ENCODE peak calls at places on chromosomes 6 and 20, in nine cellular contexts. O is HCT116, D is neuronal stem cell, E is tibial nerve, R is pancreas, N is cardiac muscle cell, A is mammary epithelial cell, H is tibial artery, L is SK-N-SH. G is an unnamed sample. For H3K4me1, the result is how much of the 10 kb centered on the place peaks cover.

GRCh38 chr6:108570518-108570917 is 9.8 kb downstream of the FOXO3 start:
- DNase-seq in A (no peak), N (no peak), L (no peak), E (no peak), O (no peak), H (no peak), R (no peak), D (no peak), G (no peak)

GRCh38 chr6:8191629-8192028 is 89.3 kb upstream of the EEF1E1 start:
- DNase-seq in N (no peak), R (no peak), H (no peak), D (no peak), E (no peak), L (no peak), A (no peak), O (no peak), G (no peak)

GRCh38 chr20:44034965-44035635 is 120.4 kb downstream of the TOX2 start:
- DNase-seq in L (no peak), R (no peak), H (no peak), N (no peak), O (no peak), D (no peak), E (no peak), A (no peak), G (no peak)

GRCh38 chr6:106516629-106517028 is 112.7 kb downstream of the RTN4IP1 start:
- DNase-seq in E (no peak), A (no peak), L (no peak), H (no peak), D (no peak), N (no peak), R (no peak), O (no peak), G (no peak)

GRCh38 chr6:2857580-2858337 is 16.1 kb upstream of the SERPINB1 start:
- DNase-seq in E (no peak), R (no peak), L (peak), O (peak), N (peak), D (no peak), A (no peak), H (no peak), G (no peak)

GRCh38 chr6:72669324-72669723 is 47.5 kb downstream of the KCNQ5 start:
- DNase-seq in L (no peak), D (no peak), N (no peak), A (no peak), H (no peak), E (no peak), R (no peak), O (no peak), G (no peak)

GRCh38 chr6:37038297-37039198 is 33.1 kb downstream of the FGD2 start:
- DNase-seq in R (peak), O (no peak), L (peak), N (peak), A (no peak), D (no peak), E (peak), H (no peak), G (peak)

GRCh38 chr6:387293-387694 is 4.3 kb upstream of the IRF4 start:
- DNase-seq in D (no peak), O (no peak), R (no peak), N (peak), A (peak), L (no peak), H (no peak), E (no peak), G (no peak)

GRCh38 chr6:20404641-20405032 is 3.0 kb downstream of the E2F3 start:
- DNase-seq in R (peak), L (peak), A (peak), E (no peak), D (peak), O (peak), H (no peak), N (peak), G (peak)

GRCh38 chr6:103273048-103273447 is 1586.7 kb downstream of the HACE1 start:
- DNase-seq in D (peak), O (peak), A (no peak), E (no peak), N (no peak), L (peak), R (no peak), H (no peak), G (no peak)

GRCh38 chr20:48689874-48690571 is 137.8 kb downstream of the PREX1 start:
- DNase-seq in H (no peak), L (no peak), O (no peak), A (no peak), N (no peak), R (no peak), D (no peak), E (no peak), G (no peak)

GRCh38 chr20:48687097-48687800 is 140.6 kb downstream of the PREX1 start:
- DNase-seq in L (no peak), R (no peak), O (no peak), E (no peak), A (no peak), H (no peak), N (no peak), D (no peak), G (no peak)

GRCh38 chr20:48689388-48689787 is 138.4 kb downstream of the PREX1 start:
- DNase-seq in A (no peak), O (no peak), H (no peak), E (no peak), N (no peak), L (no peak), D (no peak), R (no peak), G (no peak)

GRCh38 chr20:48686238-48687096 is 141.3 kb downstream of the PREX1 start:
- DNase-seq in O (no peak), A (no peak), D (no peak), N (peak), L (peak), R (no peak), H (peak), E (no peak), G (no peak)

GRCh38 chr20:48688579-48688978 is 139.2 kb downstream of the PREX1 start:
- DNase-seq in R (no peak), E (no peak), D (no peak), H (no peak), A (no peak), N (no peak), O (no peak), L (no peak), G (no peak)
- H3K27ac ChIP-seq in R (no peak), E (no peak), D (no peak), H (peak), A (no peak), N (no peak), O (no peak), L (no peak), G (no peak)

GRCh38 chr20:1863296-1863695 is 31.9 kb upstream of the SIRPA start:
- DNase-seq in E (no peak), R (no peak), L (no peak), D (no peak), A (peak), N (no peak), H (no peak), O (no peak), G (no peak)
- H3K4me1 ChIP-seq in E (under half), R (under half), L (under half), D (under half), A (under half), N (under half), H (under half), O (under half), G (under half)

DNA sequence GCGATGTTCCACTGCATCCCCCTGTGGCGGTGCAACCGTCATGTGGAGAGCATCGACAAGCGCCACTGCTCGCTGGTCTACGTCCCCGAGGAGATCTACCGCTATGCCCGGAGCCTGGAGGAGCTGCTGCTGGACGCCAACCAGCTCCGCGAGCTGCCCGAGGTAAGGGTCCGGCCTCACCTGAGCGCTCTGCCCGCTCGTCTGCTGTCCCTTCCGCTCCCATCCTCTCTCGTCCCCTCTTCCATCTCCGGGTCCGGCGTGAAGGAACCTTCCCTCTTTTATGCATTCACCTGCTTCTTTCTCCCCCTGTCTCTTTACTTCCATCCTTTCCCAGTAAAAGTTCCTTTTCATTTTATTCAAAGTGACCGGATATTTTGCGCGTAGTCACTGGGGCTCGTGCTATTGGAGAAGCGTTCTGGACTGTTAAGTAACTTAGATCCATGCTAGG is 473 bp downstream of the LRRC1 start:
- DNase-seq in L (no peak), D (no peak), O (no peak), E (no peak), R (no peak), N (no peak), A (peak), H (no peak), G (no peak)
- H3K27ac ChIP-seq in L (no peak), D (peak), O (peak), E (peak), R (peak), N (peak), A (peak), H (peak), G (peak)

DNA sequence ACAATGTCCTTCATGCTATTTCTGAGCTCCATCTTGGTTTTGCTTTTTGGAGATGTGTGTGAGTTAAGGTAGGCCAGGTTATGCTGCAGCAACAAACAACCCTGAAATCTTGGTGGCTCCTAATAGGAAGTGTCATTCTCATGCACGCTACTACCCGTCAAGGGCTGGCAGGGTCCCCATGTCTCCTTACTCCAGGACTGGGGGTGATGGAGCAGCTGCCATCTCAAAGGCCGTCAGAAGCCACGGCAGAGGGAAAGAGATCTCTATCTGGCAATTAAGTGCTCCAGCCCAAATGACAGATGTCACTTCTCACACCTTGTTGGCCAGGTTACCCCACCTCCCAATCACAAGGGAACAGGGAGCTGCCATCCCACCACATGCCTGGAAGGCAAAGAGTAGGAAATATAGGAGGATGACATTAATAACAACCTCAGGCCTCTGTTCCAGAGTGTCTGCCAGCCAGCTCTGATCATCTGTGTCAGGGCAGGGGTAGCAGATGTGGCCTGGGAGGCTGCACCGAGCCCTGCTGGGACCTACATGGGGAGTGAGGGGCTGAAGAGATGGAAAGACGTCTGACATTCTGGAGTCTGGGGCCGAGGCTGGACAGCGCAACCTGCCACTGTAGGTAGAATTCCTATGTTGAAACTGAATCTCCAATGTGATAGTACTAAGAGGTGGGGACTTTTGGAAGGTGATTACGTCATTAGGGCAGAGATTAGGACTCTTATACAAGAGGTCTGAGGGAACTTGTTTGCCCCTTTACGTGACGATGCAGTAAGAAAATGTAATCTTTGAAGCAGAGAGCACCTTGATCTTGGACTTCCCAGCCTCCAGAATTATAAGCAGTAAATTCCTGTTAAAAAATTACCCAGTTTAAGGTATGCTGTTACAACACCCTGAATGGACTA is 4.8 kb upstream of the SDCBP2 start:
- DNase-seq in R (peak), L (no peak), N (no peak), O (no peak), H (peak), D (no peak), E (no peak), A (no peak), G (peak)
- H3K4me1 ChIP-seq in R (under half), L (under half), N (under half), O (under half), H (under half), D (under half), E (under half), A (under half), G (under half)

GRCh38 chr6:168319279-168320051 is at the start of gene DACT2:
- DNase-seq in A (no peak), N (peak), D (no peak), R (no peak), L (peak), O (no peak), H (no peak), E (no peak), G (no peak)
- H3K27ac ChIP-seq in A (no peak), N (no peak), D (no peak), R (peak), L (no peak), O (no peak), H (no peak), E (no peak), G (peak)

DNA sequence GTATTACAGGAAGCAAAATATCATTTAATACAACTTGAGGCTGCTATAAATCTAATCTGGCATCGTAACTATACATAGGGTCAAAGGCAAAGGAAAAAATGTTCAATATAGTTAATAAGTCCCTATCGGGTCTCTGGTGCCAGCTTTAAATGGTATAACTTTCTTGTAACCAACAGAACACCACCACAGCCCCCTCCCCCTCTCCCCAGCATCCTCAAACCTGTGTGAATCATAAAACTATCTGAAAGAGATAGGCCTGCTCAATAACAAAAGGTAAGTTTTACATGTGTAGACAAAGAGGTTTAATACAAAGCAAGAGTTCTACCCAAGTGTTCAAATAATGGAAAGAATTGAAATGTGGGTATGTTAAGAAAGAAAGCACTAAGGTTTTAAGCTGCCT is 12.2 kb downstream of the SMLR1 start:
- DNase-seq in H (no peak), N (no peak), R (no peak), E (no peak), O (no peak), A (no peak), D (no peak), L (no peak), G (no peak)
- H3K4me1 ChIP-seq in H (under half), N (under half), R (under half), E (under half), O (under half), A (under half), D (under half), L (under half), G (under half)

GRCh38 chr20:9572690-9573089 is 58.3 kb downstream of the LAMP5 start:
- DNase-seq in D (peak), L (peak), A (no peak), E (no peak), O (no peak), R (no peak), H (no peak), N (no peak), G (no peak)
- H3K27ac ChIP-seq in D (peak), L (peak), A (no peak), E (no peak), O (no peak), R (no peak), H (no peak), N (no peak), G (no peak)

G was measured in suprapubic skin.